ENCODE peak calls at places on chromosome 13, in five cellular contexts. T, X, P, F and V are unnamed samples.

GRCh38 chr13:33351324-33351723 is 65.8 kb upstream of the STARD13 start:
- DNase-seq in T (peak), X (no peak), P (no peak), F (no peak), V (no peak)

GRCh38 chr13:51557875-51558604 is 26.2 kb upstream of the WDFY2 start:
- DNase-seq in T (no peak), X (no peak), P (no peak), F (no peak), V (peak)

GRCh38 chr13:108667205-108667604 is 37.8 kb downstream of the MYO16 start:
- DNase-seq in T (no peak), X (no peak), P (no peak), F (no peak), V (no peak)

GRCh38 chr13:99796175-99796819 is 175.3 kb downstream of the ZIC5 start:
- DNase-seq in T (no peak), X (peak), P (no peak), F (peak), V (peak)

GRCh38 chr13:62014299-62014698 is 598.6 kb upstream of the PCDH20 start:
- DNase-seq in T (no peak), X (no peak), P (no peak), F (no peak), V (no peak)

GRCh38 chr13:65499251-65499650 is 1730.9 kb downstream of the PCDH9 start:
- DNase-seq in T (no peak), X (no peak), P (no peak), F (no peak), V (no peak)

GRCh38 chr13:94232161-94232560 is 247.3 kb downstream of the DCT start:
- DNase-seq in T (no peak), X (no peak), P (no peak), F (no peak), V (peak)

GRCh38 chr13:26254583-26255102 is 714 bp downstream of the CDK8 start:
- DNase-seq in T (peak), X (peak), P (peak), F (peak), V (peak)

GRCh38 chr13:73018336-73018735 is 40.5 kb upstream of the KLF5 start:
- DNase-seq in T (no peak), X (no peak), P (no peak), F (no peak), V (no peak)

GRCh38 chr13:73717632-73718031 is 416.6 kb downstream of the KLF12 start:
- DNase-seq in T (no peak), X (peak), P (no peak), F (no peak), V (no peak)

GRCh38 chr13:79423801-79424642 is 18.0 kb upstream of the RBM26 start:
- DNase-seq in T (no peak), X (no peak), P (no peak), F (no peak), V (no peak)

GRCh38 chr13:75760182-75760981 is 124.3 kb downstream of the LMO7 start:
- DNase-seq in T (peak), X (peak), P (peak), F (peak), V (no peak)
- H3K27ac ChIP-seq in T (peak), X (peak), P (peak), F (peak), V (no peak)

GRCh38 chr13:35857769-35858168 is 273.4 kb downstream of the DCLK1 start:
- DNase-seq in T (no peak), X (no peak), P (no peak), F (peak), V (no peak)
- TF ChIP-seq POLR2A in T (no peak), X (no peak), P (no peak), F (no peak), V (no peak)

GRCh38 chr13:42038661-42039456 is 9.6 kb upstream of the DGKH start:
- DNase-seq in T (no peak), X (no peak), P (no peak), F (no peak), V (no peak)
- H3K27ac ChIP-seq in T (peak), X (no peak), P (no peak), F (no peak), V (no peak)

GRCh38 chr13:46124531-46124966 is 19.7 kb upstream of the CPB2 start:
- DNase-seq in T (peak), X (no peak), P (no peak), F (no peak), V (peak)
- TF ChIP-seq POLR2A in T (no peak), X (no peak), P (peak), F (no peak), V (no peak)

GRCh38 chr13:75432811-75433244 is 49.1 kb downstream of the TBC1D4 start:
- DNase-seq in T (no peak), X (no peak), P (no peak), F (no peak), V (peak)
- H3K27ac ChIP-seq in T (no peak), X (peak), P (no peak), F (no peak), V (peak)

GRCh38 chr13:112587767-112588489 is at the start of gene TUBGCP3:
- DNase-seq in T (peak), X (peak), P (peak), F (peak), V (peak)
- TF ChIP-seq POLR2A in T (no peak), X (peak), P (peak), F (no peak), V (peak)

DNA sequence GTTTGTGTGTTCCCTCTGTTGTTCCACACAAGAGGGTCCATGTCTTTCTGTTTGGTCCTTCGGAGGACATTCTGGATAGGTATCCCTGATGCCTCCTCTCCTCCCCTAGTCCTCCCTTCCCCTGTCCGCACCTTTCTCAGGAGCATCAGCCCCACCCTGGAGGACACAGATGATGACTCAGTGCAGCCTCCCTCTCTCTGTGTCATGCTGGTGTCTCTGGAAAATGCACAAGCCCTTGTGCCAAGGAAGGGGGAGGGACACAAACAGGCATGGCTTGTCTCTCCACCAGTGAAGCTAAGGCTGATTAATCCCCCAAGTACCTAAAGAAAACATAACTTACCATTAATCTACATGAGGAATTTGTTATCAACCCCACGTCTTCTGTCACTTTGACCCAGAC is 16.2 kb upstream of the TNFRSF19 start:
- DNase-seq in T (no peak), X (no peak), P (no peak), F (no peak), V (peak)
- H3K27ac ChIP-seq in T (no peak), X (no peak), P (no peak), F (no peak), V (no peak)

GRCh38 chr13:28220166-28220565 is 81.8 kb downstream of the PAN3 start:
- DNase-seq in T (no peak), X (no peak), P (no peak), F (no peak), V (no peak)
- TF ChIP-seq POLR2A in T (no peak), X (no peak), P (no peak), F (no peak), V (no peak)